ENCODE peak calls at places on chromosomes 12 and 14, in four cellular contexts. B, A, Q and U are unnamed samples.

GRCh38 chr14:67360469-67361206 is 510 bp downstream of the EIF2S1 start:
- ATAC-seq in B (peak; percentile 20), A (peak; percentile 27), Q (peak; percentile 35), U (peak; percentile 59)

GRCh38 chr14:92529895-92530294 is 16.3 kb downstream of the RIN3 start:
- ATAC-seq in B (peak; percentile 63), A (no peak), Q (no peak), U (no peak)

GRCh38 chr12:79648872-79649271 is 41.9 kb downstream of the PAWR start:
- ATAC-seq in B (no peak), A (no peak), Q (no peak), U (no peak)

GRCh38 chr12:99746538-99746937 is 99.0 kb downstream of the GARIN6 start:
- ATAC-seq in B (no peak), A (no peak), Q (no peak), U (peak; percentile 55)

GRCh38 chr14:49988080-49988990 is 95.5 kb downstream of the ARF6 start:
- ATAC-seq in B (no peak), A (no peak), Q (no peak), U (no peak)

GRCh38 chr12:9606247-9606646 is 1.5 kb downstream of the KLRB1 start:
- ATAC-seq in B (no peak), A (no peak), Q (no peak), U (no peak)

GRCh38 chr12:48997719-48998496 is 1.3 kb downstream of the DDN start:
- ATAC-seq in B (no peak), A (peak; percentile 4), Q (peak; percentile 22), U (no peak)

GRCh38 chr12:76533331-76533730 is 26.2 kb downstream of the OSBPL8 start:
- ATAC-seq in B (no peak), A (no peak), Q (no peak), U (no peak)

GRCh38 chr12:24366514-24366913 is 417.0 kb upstream of the SOX5 start:
- ATAC-seq in B (no peak), A (no peak), Q (no peak), U (no peak)

GRCh38 chr12:91133871-91134270 is 22.6 kb upstream of the LUM start:
- ATAC-seq in B (no peak), A (no peak), Q (no peak), U (no peak)

GRCh38 chr14:99644035-99644587 is 818 bp upstream of the HHIPL1 start:
- ATAC-seq in B (no peak), A (no peak), Q (no peak), U (no peak)

GRCh38 chr12:62862259-62862881 is 72.6 kb downstream of the PPM1H start:
- ATAC-seq in B (no peak), A (no peak), Q (peak; percentile 77), U (peak; percentile 78)

GRCh38 chr12:6639151-6639773 is 3.5 kb upstream of the LPAR5 start:
- ATAC-seq in B (no peak), A (no peak), Q (no peak), U (no peak)

GRCh38 chr14:100531152-100531551 is 56.1 kb downstream of the BEGAIN start:
- ATAC-seq in B (no peak), A (no peak), Q (no peak), U (no peak)

GRCh38 chr12:104480826-104481457 is 24.2 kb downstream of the CHST11 start:
- ATAC-seq in B (no peak), A (no peak), Q (peak; percentile 64), U (no peak)

GRCh38 chr14:24194873-24195185 is 412 bp downstream of the TM9SF1 start:
- ATAC-seq in B (no peak), A (no peak), Q (no peak), U (no peak)

GRCh38 chr14:24268225-24268624 is 3.2 kb downstream of the RABGGTA start:
- ATAC-seq in B (no peak), A (no peak), Q (no peak), U (no peak)

GRCh38 chr14:99467338-99468075 is 13.2 kb downstream of the SETD3 start:
- ATAC-seq in B (no peak), A (no peak), Q (no peak), U (no peak)

GRCh38 chr14:65349100-65349499 is 63.4 kb upstream of the FUT8 start:
- ATAC-seq in B (no peak), A (no peak), Q (peak; percentile 28), U (no peak)

GRCh38 chr14:104676694-104677505 is 12.5 kb upstream of the INF2 start:
- ATAC-seq in B (peak; percentile 59), A (no peak), Q (no peak), U (no peak)

GRCh38 chr14:71481215-71481614 is 451.0 kb upstream of the RGS6 start:
- ATAC-seq in B (no peak), A (no peak), Q (no peak), U (no peak)

GRCh38 chr12:110289021-110289710 is 8.1 kb downstream of the ATP2A2 start:
- ATAC-seq in B (no peak), A (no peak), Q (no peak), U (peak; percentile 21)

GRCh38 chr14:69916396-69916795 is 37.2 kb downstream of the SMOC1 start:
- ATAC-seq in B (no peak), A (no peak), Q (no peak), U (no peak)

GRCh38 chr12:6952121-6952859 is 1.1 kb downstream of the PTPN6 start:
- ATAC-seq in B (no peak), A (no peak), Q (no peak), U (no peak)